ENCODE peak calls at places on chromosomes 5 and 9, in six cellular contexts. W is MCF 10A, U is foreskin keratinocyte, P is fibroblast of the aortic adventitia, E is foreskin fibroblast, C is natural killer cell. O is an unnamed sample.
A peak's percentile ranks its signal among the peaks of the same experiment; 100 is the strongest.

GRCh38 chr5:149391524-149391923 is 12.4 kb upstream of the IL17B start:
- DNase-seq in U (no peak), P (no peak), W (no peak), C (no peak), E (no peak), O (no peak)

GRCh38 chr5:35884125-35884788 is 27.6 kb downstream of the IL7R start:
- DNase-seq in P (peak; percentile 64), E (peak; percentile 86), C (no peak), W (peak; percentile 83), U (peak; percentile 90), O (no peak)

GRCh38 chr5:35851282-35851681 is 5.4 kb upstream of the IL7R start:
- DNase-seq in C (no peak), E (no peak), W (peak; percentile 43), U (peak; percentile 23), P (peak; percentile 46), O (no peak)

GRCh38 chr5:148856009-148856367 is 29.6 kb downstream of the ADRB2 start:
- DNase-seq in E (no peak), P (no peak), W (no peak), C (no peak), U (no peak), O (no peak)

GRCh38 chr5:10724799-10725507 is 36.1 kb downstream of the DAP start:
- DNase-seq in W (peak; percentile 82), C (no peak), E (peak; percentile 59), P (peak; percentile 96), U (peak; percentile 87), O (no peak)

GRCh38 chr5:59893436-59894227 is at the start of gene PDE4D:
- DNase-seq in W (peak; percentile 34), U (peak; percentile 53), P (peak; percentile 47), E (peak; percentile 61), C (no peak), O (peak; percentile 45)

GRCh38 chr9:124180557-124180956 is 77.2 kb upstream of the NEK6 start:
- DNase-seq in W (peak; percentile 60), U (no peak), E (peak; percentile 37), P (peak; percentile 53), C (no peak), O (no peak)

GRCh38 chr9:133694686-133695085 is 43.5 kb downstream of the SARDH start:
- DNase-seq in E (no peak), P (no peak), W (no peak), C (no peak), U (no peak), O (no peak)

GRCh38 chr5:168047043-168047668 is 244.3 kb upstream of the WWC1 start:
- DNase-seq in W (peak; percentile 89), C (no peak), E (no peak), P (peak; percentile 29), U (peak; percentile 50), O (no peak)

GRCh38 chr9:129506892-129507291 is 114.0 kb downstream of the C9orf50 start:
- DNase-seq in C (no peak), U (no peak), W (peak; percentile 67), E (no peak), P (peak; percentile 42), O (no peak)

GRCh38 chr5:126718246-126718868 is 58.6 kb upstream of the LMNB1 start:
- DNase-seq in U (no peak), W (no peak), P (no peak), E (no peak), C (no peak), O (no peak)

GRCh38 chr5:139760066-139761056 is 35.2 kb upstream of the PSD2 start:
- DNase-seq in W (peak; percentile 36), P (peak; percentile 54), C (no peak), E (no peak), U (peak; percentile 34), O (no peak)

GRCh38 chr5:169941542-169941941 is 38.8 kb downstream of the INSYN2B start:
- DNase-seq in W (no peak), U (no peak), C (no peak), E (no peak), P (no peak), O (no peak)

GRCh38 chr5:140869555-140869886 is 764 bp downstream of the PCDHA11 start:
- DNase-seq in E (no peak), W (no peak), U (no peak), C (no peak), P (no peak), O (no peak)
- TF ChIP-seq CTCF in E (no peak), W (no peak), U (peak; percentile 37), C (no peak), P (no peak), O (no peak)

DNA sequence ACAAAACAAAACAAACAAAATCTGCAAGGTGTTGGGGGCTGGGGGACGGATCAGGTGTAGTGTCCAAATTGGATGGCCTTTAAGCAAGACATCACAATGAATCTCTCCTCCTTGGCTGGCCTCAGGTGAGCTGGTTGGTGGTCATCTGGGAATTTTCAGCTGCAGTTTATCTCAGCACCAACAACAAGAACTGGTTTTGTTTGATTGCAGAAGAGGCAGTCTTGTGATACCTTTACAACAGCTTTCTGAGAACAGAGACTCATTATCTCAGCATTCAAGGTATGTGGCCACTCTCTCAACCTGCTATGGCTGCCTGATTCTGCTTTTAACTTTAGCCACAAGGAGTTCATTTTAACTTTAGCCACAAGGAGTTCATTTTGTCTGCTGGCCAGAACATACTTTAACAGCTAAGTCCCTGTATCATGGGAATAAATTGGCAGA is 1543.4 kb downstream of the EFNA5 start:
- DNase-seq in P (no peak), U (peak; percentile 64), E (no peak), C (no peak), W (no peak), O (no peak)
- TF ChIP-seq CTCF in P (no peak), U (no peak), E (no peak), C (no peak), W (no peak), O (no peak)

GRCh38 chr5:143119301-143119769 is 284.2 kb downstream of the NR3C1 start:
- DNase-seq in E (peak; percentile 41), C (no peak), U (no peak), P (no peak), W (no peak), O (peak; percentile 49)
- TF ChIP-seq CTCF in E (no peak), C (no peak), U (no peak), P (no peak), W (no peak), O (no peak)

GRCh38 chr9:87107072-87107471 is 159.8 kb upstream of the GAS1 start:
- DNase-seq in U (peak; percentile 95), W (peak; percentile 62), E (no peak), P (no peak), C (no peak), O (no peak)
- TF ChIP-seq CTCF in U (peak; percentile 83), W (no peak), E (no peak), P (no peak), C (no peak), O (no peak)

DNA sequence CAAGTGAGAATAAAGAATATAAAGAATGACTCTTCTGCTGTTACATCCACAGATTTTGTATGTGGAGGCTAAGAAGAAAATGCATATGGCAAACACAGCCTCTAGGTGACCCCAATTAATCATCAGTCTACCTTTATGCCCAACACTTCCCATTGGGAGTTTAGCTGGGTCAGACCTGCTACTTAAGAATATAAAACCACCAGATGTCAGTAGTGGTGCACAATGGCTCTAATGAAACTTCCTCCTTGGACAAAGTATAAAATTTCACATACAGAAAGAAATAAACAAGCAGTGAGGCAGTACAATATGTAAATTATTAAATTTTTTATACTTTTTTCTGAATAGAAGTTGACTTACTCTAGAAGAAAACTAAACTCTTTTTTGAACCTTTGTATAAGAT is 539.9 kb downstream of the BRINP1 start:
- DNase-seq in U (no peak), W (peak; percentile 40), E (no peak), C (no peak), P (no peak), O (no peak)
- TF ChIP-seq CTCF in U (no peak), W (no peak), E (no peak), C (no peak), P (no peak), O (no peak)

DNA sequence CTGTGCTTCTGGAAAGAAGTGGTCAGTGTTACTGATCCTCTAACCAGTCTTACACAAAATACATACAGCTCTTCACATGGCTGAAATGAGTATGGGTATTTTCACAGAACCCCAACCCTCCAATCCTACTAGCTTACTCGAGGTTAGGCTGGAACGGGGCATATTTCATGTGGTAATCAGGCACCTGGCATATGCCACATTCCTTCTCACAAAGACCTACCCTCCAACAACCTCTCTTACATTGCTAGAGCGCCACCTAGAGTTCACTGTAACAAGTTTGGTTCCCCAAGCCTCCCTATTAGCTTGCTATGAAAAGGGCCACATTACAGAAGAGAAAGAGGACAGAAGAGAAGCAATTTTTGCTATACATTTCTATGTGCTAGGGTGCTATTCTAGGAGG is 597.3 kb downstream of the PRELID2 start:
- DNase-seq in P (peak; percentile 77), U (peak; percentile 62), E (no peak), C (no peak), W (peak; percentile 90), O (no peak)
- TF ChIP-seq CTCF in P (peak; percentile 69), U (peak; percentile 75), E (peak; percentile 12), C (no peak), W (peak; percentile 82), O (no peak)

GRCh38 chr5:63878788-63879187 is 83.5 kb downstream of the HTR1A start:
- DNase-seq in U (no peak), W (no peak), P (no peak), C (no peak), E (no peak), O (no peak)

GRCh38 chr5:63877961-63878360 is 84.3 kb downstream of the HTR1A start:
- DNase-seq in W (no peak), U (no peak), P (no peak), E (no peak), C (no peak), O (no peak)
- TF ChIP-seq CTCF in W (no peak), U (no peak), P (no peak), E (no peak), C (no peak), O (no peak)

GRCh38 chr9:13487071-13487470 is 207.6 kb upstream of the MPDZ start:
- DNase-seq in U (no peak), P (no peak), W (no peak), E (no peak), C (no peak), O (no peak)

GRCh38 chr9:13487936-13488335 is 208.4 kb upstream of the MPDZ start:
- DNase-seq in C (no peak), W (no peak), P (no peak), E (no peak), U (no peak), O (no peak)

GRCh38 chr9:13484186-13484585 is 204.7 kb upstream of the MPDZ start:
- DNase-seq in U (no peak), C (no peak), P (no peak), W (no peak), E (no peak), O (no peak)

GRCh38 chr9:13487498-13487897 is 208.0 kb upstream of the MPDZ start:
- DNase-seq in U (no peak), C (no peak), W (no peak), E (no peak), P (no peak), O (no peak)

GRCh38 chr9:13485068-13485596 is 205.6 kb upstream of the MPDZ start:
- DNase-seq in P (peak; percentile 99), W (peak; percentile 85), E (no peak), U (peak; percentile 59), C (no peak), O (no peak)
- TF ChIP-seq CTCF in P (peak; percentile 45), W (no peak), E (no peak), U (no peak), C (no peak), O (no peak)

O was measured in CD14-positive monocyte.